ENCODE peak calls at places on chromosomes 11 and 22, in nine cellular contexts. One of them, this sample, is unnamed.

GRCh38 chr11:4019891-4020290 is 74.7 kb upstream of the RRM1 start:
- DNase-seq in DND-41: no peak
- DNase-seq in Karpas-422: no peak
- DNase-seq in lower lobe of right lung: no peak
- DNase-seq in CD8-positive, alpha-beta memory T cell: no peak
- DNase-seq in right atrium auricular region: no peak
- DNase-seq in psoas muscle: no peak
- DNase-seq in H1: no peak
- DNase-seq in left ventricle myocardium inferior: no peak
- DNase-seq in this sample: peak; percentile 72

GRCh38 chr22:27179161-27179560 is 521.8 kb downstream of the MIAT start:
- DNase-seq in H1: no peak
- DNase-seq in left ventricle myocardium inferior: no peak
- DNase-seq in lower lobe of right lung: no peak
- DNase-seq in DND-41: no peak
- DNase-seq in psoas muscle: no peak
- DNase-seq in CD8-positive, alpha-beta memory T cell: no peak
- DNase-seq in Karpas-422: no peak
- DNase-seq in right atrium auricular region: no peak
- DNase-seq in this sample: no peak

GRCh38 chr11:130513132-130513531 is 64.7 kb downstream of the ADAMTS15 start:
- DNase-seq in lower lobe of right lung: no peak
- DNase-seq in H1: no peak
- DNase-seq in right atrium auricular region: no peak
- DNase-seq in DND-41: no peak
- DNase-seq in CD8-positive, alpha-beta memory T cell: no peak
- DNase-seq in left ventricle myocardium inferior: peak; percentile 75
- DNase-seq in psoas muscle: peak; percentile 37
- DNase-seq in Karpas-422: no peak
- DNase-seq in this sample: no peak

GRCh38 chr11:114317738-114318137 is 21.5 kb downstream of the NNMT start:
- DNase-seq in left ventricle myocardium inferior: peak; percentile 39
- DNase-seq in Karpas-422: peak; percentile 43
- DNase-seq in CD8-positive, alpha-beta memory T cell: no peak
- DNase-seq in H1: no peak
- DNase-seq in right atrium auricular region: peak; percentile 64
- DNase-seq in DND-41: no peak
- DNase-seq in psoas muscle: no peak
- DNase-seq in lower lobe of right lung: no peak
- DNase-seq in this sample: no peak

GRCh38 chr11:131234146-131234680 is 136.2 kb upstream of the NTM start:
- DNase-seq in lower lobe of right lung: no peak
- DNase-seq in DND-41: no peak
- DNase-seq in H1: no peak
- DNase-seq in right atrium auricular region: no peak
- DNase-seq in left ventricle myocardium inferior: no peak
- DNase-seq in CD8-positive, alpha-beta memory T cell: no peak
- DNase-seq in Karpas-422: no peak
- DNase-seq in psoas muscle: no peak
- DNase-seq in this sample: no peak

GRCh38 chr11:122101625-122102291 is 14.3 kb downstream of the BLID start:
- DNase-seq in CD8-positive, alpha-beta memory T cell: no peak
- DNase-seq in lower lobe of right lung: no peak
- DNase-seq in H1: peak; percentile 58
- DNase-seq in right atrium auricular region: peak; percentile 85
- DNase-seq in DND-41: no peak
- DNase-seq in left ventricle myocardium inferior: peak; percentile 50
- DNase-seq in psoas muscle: peak; percentile 49
- DNase-seq in Karpas-422: no peak
- DNase-seq in this sample: peak; percentile 55

GRCh38 chr22:45036154-45036553 is 26.3 kb upstream of the PHF21B start:
- DNase-seq in lower lobe of right lung: peak; percentile 45
- DNase-seq in CD8-positive, alpha-beta memory T cell: no peak
- DNase-seq in Karpas-422: no peak
- DNase-seq in psoas muscle: no peak
- DNase-seq in H1: no peak
- DNase-seq in right atrium auricular region: no peak
- DNase-seq in left ventricle myocardium inferior: no peak
- DNase-seq in DND-41: no peak
- DNase-seq in this sample: no peak

GRCh38 chr11:68311155-68312116 is 955 bp upstream of the LRP5 start:
- DNase-seq in DND-41: no peak
- DNase-seq in CD8-positive, alpha-beta memory T cell: no peak
- DNase-seq in psoas muscle: no peak
- DNase-seq in Karpas-422: no peak
- DNase-seq in H1: no peak
- DNase-seq in lower lobe of right lung: no peak
- DNase-seq in right atrium auricular region: no peak
- DNase-seq in left ventricle myocardium inferior: no peak
- DNase-seq in this sample: no peak

GRCh38 chr11:110074499-110074898 is 18.7 kb upstream of the ZC3H12C start:
- DNase-seq in right atrium auricular region: no peak
- DNase-seq in psoas muscle: no peak
- DNase-seq in DND-41: no peak
- DNase-seq in left ventricle myocardium inferior: no peak
- DNase-seq in Karpas-422: no peak
- DNase-seq in H1: no peak
- DNase-seq in CD8-positive, alpha-beta memory T cell: no peak
- DNase-seq in lower lobe of right lung: no peak
- DNase-seq in this sample: no peak

GRCh38 chr22:42397332-42398246 is 34.6 kb downstream of the NFAM1 start:
- DNase-seq in CD8-positive, alpha-beta memory T cell: no peak
- DNase-seq in lower lobe of right lung: peak; percentile 72
- DNase-seq in DND-41: no peak
- DNase-seq in H1: no peak
- DNase-seq in right atrium auricular region: peak; percentile 69
- DNase-seq in Karpas-422: peak; percentile 70
- DNase-seq in psoas muscle: no peak
- DNase-seq in left ventricle myocardium inferior: peak; percentile 31
- DNase-seq in this sample: no peak

GRCh38 chr11:62716816-62717215 is 9.3 kb downstream of the GNG3 start:
- DNase-seq in lower lobe of right lung: no peak
- DNase-seq in left ventricle myocardium inferior: no peak
- DNase-seq in CD8-positive, alpha-beta memory T cell: no peak
- DNase-seq in H1: no peak
- DNase-seq in right atrium auricular region: no peak
- DNase-seq in psoas muscle: no peak
- DNase-seq in Karpas-422: no peak
- DNase-seq in DND-41: no peak
- DNase-seq in this sample: no peak

GRCh38 chr11:69707156-69707555 is 3.3 kb upstream of the FGF19 start:
- DNase-seq in lower lobe of right lung: no peak
- DNase-seq in psoas muscle: no peak
- DNase-seq in H1: no peak
- DNase-seq in left ventricle myocardium inferior: no peak
- DNase-seq in right atrium auricular region: no peak
- DNase-seq in DND-41: no peak
- DNase-seq in Karpas-422: peak; percentile 47
- DNase-seq in CD8-positive, alpha-beta memory T cell: no peak
- DNase-seq in this sample: peak; percentile 85

GRCh38 chr11:48142886-48143285 is 73.7 kb upstream of the OR4B1 start:
- DNase-seq in DND-41: no peak
- DNase-seq in CD8-positive, alpha-beta memory T cell: no peak
- DNase-seq in left ventricle myocardium inferior: no peak
- DNase-seq in right atrium auricular region: no peak
- DNase-seq in H1: no peak
- DNase-seq in Karpas-422: no peak
- DNase-seq in psoas muscle: no peak
- DNase-seq in lower lobe of right lung: no peak
- DNase-seq in this sample: no peak
- H3K36me3 ChIP-seq in DND-41: no peaks in the 10 kb centered on the region
- H3K36me3 ChIP-seq in CD8-positive, alpha-beta memory T cell: peaks cover 43% of the 10 kb centered on the region
- H3K36me3 ChIP-seq in left ventricle myocardium inferior: peaks cover 29% of the 10 kb centered on the region
- H3K36me3 ChIP-seq in right atrium auricular region: peaks cover 5% of the 10 kb centered on the region
- H3K36me3 ChIP-seq in H1: peaks cover 11% of the 10 kb centered on the region
- H3K36me3 ChIP-seq in Karpas-422: peaks cover 83% of the 10 kb centered on the region
- H3K36me3 ChIP-seq in psoas muscle: peaks cover 3% of the 10 kb centered on the region
- H3K36me3 ChIP-seq in lower lobe of right lung: peaks cover 66% of the 10 kb centered on the region
- H3K36me3 ChIP-seq in this sample: peaks cover 57% of the 10 kb centered on the region

DNA sequence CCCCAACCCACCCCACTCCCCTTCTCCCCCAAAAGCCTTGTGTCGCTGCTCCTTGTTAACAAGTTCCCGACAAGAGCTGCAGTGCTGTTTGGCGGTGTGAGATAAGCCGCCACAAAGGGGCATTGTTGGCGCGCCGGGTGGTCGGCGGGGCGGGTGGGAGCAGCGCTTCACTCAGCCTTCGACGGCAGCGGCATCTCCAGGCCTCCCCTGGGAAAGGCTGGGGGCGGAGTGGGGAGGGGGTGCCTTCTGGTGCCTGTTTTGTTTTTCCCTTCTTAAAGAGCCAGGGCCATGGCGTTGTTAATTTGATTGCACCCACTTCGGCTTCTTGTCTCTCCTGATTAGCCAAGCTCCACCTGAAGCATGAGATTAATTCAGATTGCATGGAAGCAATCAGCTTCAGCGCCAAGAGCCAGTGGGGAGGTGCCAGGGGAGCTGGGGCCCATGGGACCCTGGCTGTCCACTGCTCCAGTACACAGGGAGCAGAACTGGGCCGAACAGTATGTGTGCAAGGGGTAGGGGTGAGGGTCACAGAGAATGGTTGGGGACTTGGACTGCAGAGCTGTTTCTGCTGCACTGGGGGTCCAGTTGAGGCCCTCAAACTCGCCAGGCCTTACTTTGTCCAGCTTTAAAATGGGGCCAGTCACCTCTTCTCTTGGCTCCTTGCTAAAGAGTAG is 165.1 kb downstream of the CEP164 start:
- DNase-seq in DND-41: no peak
- DNase-seq in CD8-positive, alpha-beta memory T cell: no peak
- DNase-seq in psoas muscle: no peak
- DNase-seq in left ventricle myocardium inferior: no peak
- DNase-seq in right atrium auricular region: no peak
- DNase-seq in lower lobe of right lung: no peak
- DNase-seq in Karpas-422: no peak
- DNase-seq in H1: peak; percentile 33
- DNase-seq in this sample: no peak
- H3K4me3 ChIP-seq in DND-41: no peak overlapping the region
- H3K4me3 ChIP-seq in CD8-positive, alpha-beta memory T cell: no peak overlapping the region
- H3K4me3 ChIP-seq in psoas muscle: no peak overlapping the region
- H3K4me3 ChIP-seq in left ventricle myocardium inferior: no peak overlapping the region
- H3K4me3 ChIP-seq in right atrium auricular region: no peak overlapping the region
- H3K4me3 ChIP-seq in lower lobe of right lung: no peak overlapping the region
- H3K4me3 ChIP-seq in Karpas-422: no peak overlapping the region
- H3K4me3 ChIP-seq in H1: peak overlapping the region; percentile 7
- H3K4me3 ChIP-seq in this sample: no peak overlapping the region

GRCh38 chr11:102317768-102318103 is 452 bp downstream of the BIRC3 start:
- DNase-seq in lower lobe of right lung: no peak
- DNase-seq in CD8-positive, alpha-beta memory T cell: no peak
- DNase-seq in left ventricle myocardium inferior: no peak
- DNase-seq in Karpas-422: no peak
- DNase-seq in psoas muscle: no peak
- DNase-seq in right atrium auricular region: no peak
- DNase-seq in H1: no peak
- DNase-seq in DND-41: no peak
- DNase-seq in this sample: no peak
- H3K4me1 ChIP-seq in lower lobe of right lung: peaks cover 68% of the 10 kb centered on the region
- H3K4me1 ChIP-seq in CD8-positive, alpha-beta memory T cell: peaks cover 60% of the 10 kb centered on the region
- H3K4me1 ChIP-seq in left ventricle myocardium inferior: peaks cover 42% of the 10 kb centered on the region
- H3K4me1 ChIP-seq in Karpas-422: peaks cover 16% of the 10 kb centered on the region
- H3K4me1 ChIP-seq in psoas muscle: no peaks in the 10 kb centered on the region
- H3K4me1 ChIP-seq in right atrium auricular region: peaks cover 33% of the 10 kb centered on the region
- H3K4me1 ChIP-seq in H1: no peaks in the 10 kb centered on the region
- H3K4me1 ChIP-seq in DND-41: peaks cover 71% of the 10 kb centered on the region
- H3K4me1 ChIP-seq in this sample: peaks cover 13% of the 10 kb centered on the region

GRCh38 chr22:49574205-49574604 is 253.5 kb downstream of the BRD1 start:
- DNase-seq in CD8-positive, alpha-beta memory T cell: no peak
- DNase-seq in DND-41: no peak
- DNase-seq in lower lobe of right lung: no peak
- DNase-seq in right atrium auricular region: no peak
- DNase-seq in psoas muscle: no peak
- DNase-seq in H1: no peak
- DNase-seq in Karpas-422: no peak
- DNase-seq in left ventricle myocardium inferior: no peak
- DNase-seq in this sample: no peak

GRCh38 chr22:49574861-49575702 is 252.6 kb downstream of the BRD1 start:
- DNase-seq in left ventricle myocardium inferior: peak; percentile 36
- DNase-seq in lower lobe of right lung: peak; percentile 50
- DNase-seq in right atrium auricular region: no peak
- DNase-seq in CD8-positive, alpha-beta memory T cell: no peak
- DNase-seq in Karpas-422: no peak
- DNase-seq in psoas muscle: no peak
- DNase-seq in DND-41: no peak
- DNase-seq in H1: no peak
- DNase-seq in this sample: no peak

GRCh38 chr22:49575703-49576081 is 252.0 kb downstream of the BRD1 start:
- DNase-seq in H1: no peak
- DNase-seq in DND-41: no peak
- DNase-seq in CD8-positive, alpha-beta memory T cell: no peak
- DNase-seq in lower lobe of right lung: peak; percentile 38
- DNase-seq in right atrium auricular region: no peak
- DNase-seq in left ventricle myocardium inferior: no peak
- DNase-seq in psoas muscle: no peak
- DNase-seq in Karpas-422: no peak
- DNase-seq in this sample: no peak

GRCh38 chr22:49577168-49578060 is 250.3 kb downstream of the BRD1 start:
- DNase-seq in H1: no peak
- DNase-seq in psoas muscle: no peak
- DNase-seq in right atrium auricular region: no peak
- DNase-seq in lower lobe of right lung: peak; percentile 33
- DNase-seq in CD8-positive, alpha-beta memory T cell: no peak
- DNase-seq in DND-41: no peak
- DNase-seq in left ventricle myocardium inferior: no peak
- DNase-seq in Karpas-422: no peak
- DNase-seq in this sample: no peak

DNA sequence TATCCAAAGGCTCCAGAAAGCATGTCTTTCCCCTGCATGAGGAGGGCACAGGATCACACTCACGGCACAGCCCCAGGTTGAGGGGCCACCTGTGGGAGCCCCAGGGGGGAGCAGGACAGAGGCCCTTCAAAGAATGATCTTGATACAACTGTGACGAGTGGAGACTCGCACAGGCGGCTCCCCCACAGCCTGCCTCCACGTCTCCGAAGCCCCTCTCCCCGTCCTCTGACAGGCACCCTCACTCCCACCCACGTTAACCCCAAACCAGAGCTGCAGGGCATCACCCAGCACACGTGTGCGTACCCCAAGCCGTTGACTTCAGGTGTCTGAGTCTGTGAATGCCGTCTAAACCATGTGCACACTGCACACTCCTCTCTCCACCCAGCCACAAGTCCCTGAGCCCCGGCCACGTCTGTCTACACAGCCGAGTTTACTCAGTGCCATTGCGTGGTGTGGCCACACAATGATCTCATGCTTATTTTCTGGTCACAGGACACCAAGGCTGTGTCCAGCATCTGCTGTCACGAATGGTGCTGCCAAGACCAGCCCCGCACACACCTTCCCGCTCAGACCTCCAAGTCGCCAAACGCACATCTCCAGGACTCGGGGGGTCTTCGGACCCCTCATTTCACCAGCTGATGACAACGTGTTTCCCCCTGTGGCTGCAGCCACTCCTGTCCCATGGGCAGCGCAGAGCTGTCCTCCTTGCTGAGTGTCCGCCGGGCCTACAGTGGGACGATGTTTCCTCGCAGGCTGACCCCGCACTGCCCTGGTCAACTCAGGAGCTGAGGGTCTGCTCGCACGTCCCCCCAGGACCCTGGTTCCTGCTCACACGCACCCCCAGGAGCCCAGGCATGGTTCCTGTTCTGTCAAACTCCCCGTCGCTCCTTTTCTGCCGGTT is 251.2 kb downstream of the BRD1 start:
- DNase-seq in H1: no peak
- DNase-seq in right atrium auricular region: no peak
- DNase-seq in left ventricle myocardium inferior: no peak
- DNase-seq in DND-41: no peak
- DNase-seq in CD8-positive, alpha-beta memory T cell: no peak
- DNase-seq in lower lobe of right lung: no peak
- DNase-seq in Karpas-422: no peak
- DNase-seq in psoas muscle: no peak
- DNase-seq in this sample: no peak
- H3K36me3 ChIP-seq in H1: no peaks in the 10 kb centered on the region
- H3K36me3 ChIP-seq in right atrium auricular region: no peaks in the 10 kb centered on the region
- H3K36me3 ChIP-seq in left ventricle myocardium inferior: no peaks in the 10 kb centered on the region
- H3K36me3 ChIP-seq in DND-41: no peaks in the 10 kb centered on the region
- H3K36me3 ChIP-seq in CD8-positive, alpha-beta memory T cell: no peaks in the 10 kb centered on the region
- H3K36me3 ChIP-seq in lower lobe of right lung: no peaks in the 10 kb centered on the region
- H3K36me3 ChIP-seq in Karpas-422: peaks cover 12% of the 10 kb centered on the region
- H3K36me3 ChIP-seq in psoas muscle: no peaks in the 10 kb centered on the region
- H3K36me3 ChIP-seq in this sample: no peaks in the 10 kb centered on the region

This sample was measured in SJSA1.